ENCODE peak calls at places on chromosomes 11 and 22, in five cellular contexts. One of them, this sample, is unnamed.

GRCh38 chr11:128394436-128395089 is 192.8 kb downstream of the ETS1 start:
- DNase-seq in left lobe of liver: no peak
- DNase-seq in activated CD8-positive, alpha-beta memory T cell treated with anti-CD3 and anti-CD28 coated beads for 4 hours: no peak
- DNase-seq in choroid plexus epithelial cell: peak
- DNase-seq in anterior cingulate cortex: no peak
- DNase-seq in this sample: no peak

GRCh38 chr22:40512426-40513136 is 123.9 kb downstream of the MRTFA start:
- DNase-seq in choroid plexus epithelial cell: peak
- DNase-seq in activated CD8-positive, alpha-beta memory T cell treated with anti-CD3 and anti-CD28 coated beads for 4 hours: no peak
- DNase-seq in anterior cingulate cortex: no peak
- DNase-seq in left lobe of liver: no peak
- DNase-seq in this sample: no peak

GRCh38 chr22:42939941-42940653 is 74.9 kb downstream of the PACSIN2 start:
- DNase-seq in anterior cingulate cortex: no peak
- DNase-seq in left lobe of liver: no peak
- DNase-seq in activated CD8-positive, alpha-beta memory T cell treated with anti-CD3 and anti-CD28 coated beads for 4 hours: no peak
- DNase-seq in choroid plexus epithelial cell: peak
- DNase-seq in this sample: no peak

GRCh38 chr11:86551286-86551685 is 121.1 kb downstream of the ME3 start:
- DNase-seq in activated CD8-positive, alpha-beta memory T cell treated with anti-CD3 and anti-CD28 coated beads for 4 hours: no peak
- DNase-seq in left lobe of liver: no peak
- DNase-seq in choroid plexus epithelial cell: peak
- DNase-seq in anterior cingulate cortex: no peak
- DNase-seq in this sample: no peak

GRCh38 chr11:125082611-125083311 is 19.7 kb downstream of the SLC37A2 start:
- DNase-seq in choroid plexus epithelial cell: peak
- DNase-seq in left lobe of liver: no peak
- DNase-seq in anterior cingulate cortex: no peak
- DNase-seq in activated CD8-positive, alpha-beta memory T cell treated with anti-CD3 and anti-CD28 coated beads for 4 hours: no peak
- DNase-seq in this sample: no peak

GRCh38 chr11:117882539-117882938 is 6.1 kb upstream of the FXYD6 start:
- DNase-seq in activated CD8-positive, alpha-beta memory T cell treated with anti-CD3 and anti-CD28 coated beads for 4 hours: no peak
- DNase-seq in left lobe of liver: no peak
- DNase-seq in anterior cingulate cortex: no peak
- DNase-seq in choroid plexus epithelial cell: no peak
- DNase-seq in this sample: peak

GRCh38 chr11:30960387-30960992 is 374.3 kb upstream of the MPPED2 start:
- DNase-seq in choroid plexus epithelial cell: peak
- DNase-seq in left lobe of liver: no peak
- DNase-seq in anterior cingulate cortex: no peak
- DNase-seq in activated CD8-positive, alpha-beta memory T cell treated with anti-CD3 and anti-CD28 coated beads for 4 hours: no peak
- DNase-seq in this sample: no peak

GRCh38 chr22:50502628-50503474 is 4.7 kb downstream of the LMF2 start:
- DNase-seq in choroid plexus epithelial cell: no peak
- DNase-seq in activated CD8-positive, alpha-beta memory T cell treated with anti-CD3 and anti-CD28 coated beads for 4 hours: no peak
- DNase-seq in left lobe of liver: no peak
- DNase-seq in anterior cingulate cortex: no peak
- DNase-seq in this sample: no peak

GRCh38 chr11:69394234-69394891 is 87.1 kb upstream of the LINC01488 start:
- DNase-seq in left lobe of liver: no peak
- DNase-seq in activated CD8-positive, alpha-beta memory T cell treated with anti-CD3 and anti-CD28 coated beads for 4 hours: no peak
- DNase-seq in choroid plexus epithelial cell: no peak
- DNase-seq in anterior cingulate cortex: no peak
- DNase-seq in this sample: no peak

GRCh38 chr22:30627480-30627879 is 8.1 kb upstream of the SLC35E4 start:
- DNase-seq in activated CD8-positive, alpha-beta memory T cell treated with anti-CD3 and anti-CD28 coated beads for 4 hours: no peak
- DNase-seq in choroid plexus epithelial cell: no peak
- DNase-seq in left lobe of liver: no peak
- DNase-seq in anterior cingulate cortex: no peak
- DNase-seq in this sample: no peak

GRCh38 chr22:39994046-39994565 is 648 bp upstream of the FAM83F start:
- DNase-seq in anterior cingulate cortex: no peak
- DNase-seq in activated CD8-positive, alpha-beta memory T cell treated with anti-CD3 and anti-CD28 coated beads for 4 hours: peak
- DNase-seq in choroid plexus epithelial cell: no peak
- DNase-seq in left lobe of liver: no peak
- DNase-seq in this sample: no peak

GRCh38 chr11:5380740-5381342 is 2.8 kb upstream of the OR51M1 start:
- DNase-seq in choroid plexus epithelial cell: peak
- DNase-seq in anterior cingulate cortex: peak
- DNase-seq in left lobe of liver: peak
- DNase-seq in activated CD8-positive, alpha-beta memory T cell treated with anti-CD3 and anti-CD28 coated beads for 4 hours: no peak
- DNase-seq in this sample: no peak

GRCh38 chr11:122440783-122441701 is 214.5 kb upstream of the UBASH3B start:
- DNase-seq in left lobe of liver: peak
- DNase-seq in choroid plexus epithelial cell: peak
- DNase-seq in anterior cingulate cortex: no peak
- DNase-seq in activated CD8-positive, alpha-beta memory T cell treated with anti-CD3 and anti-CD28 coated beads for 4 hours: no peak
- DNase-seq in this sample: no peak

GRCh38 chr22:42758929-42759629 is 38.4 kb upstream of the A4GALT start:
- DNase-seq in left lobe of liver: no peak
- DNase-seq in choroid plexus epithelial cell: peak
- DNase-seq in activated CD8-positive, alpha-beta memory T cell treated with anti-CD3 and anti-CD28 coated beads for 4 hours: no peak
- DNase-seq in anterior cingulate cortex: no peak
- DNase-seq in this sample: no peak

GRCh38 chr11:4884341-4884740 is 2.6 kb downstream of the OR51T1 start:
- DNase-seq in activated CD8-positive, alpha-beta memory T cell treated with anti-CD3 and anti-CD28 coated beads for 4 hours: no peak
- DNase-seq in left lobe of liver: no peak
- DNase-seq in choroid plexus epithelial cell: no peak
- DNase-seq in anterior cingulate cortex: no peak
- DNase-seq in this sample: no peak

GRCh38 chr22:44159811-44160210 is 20.9 kb upstream of the PARVG start:
- DNase-seq in anterior cingulate cortex: no peak
- DNase-seq in activated CD8-positive, alpha-beta memory T cell treated with anti-CD3 and anti-CD28 coated beads for 4 hours: no peak
- DNase-seq in left lobe of liver: no peak
- DNase-seq in choroid plexus epithelial cell: no peak
- DNase-seq in this sample: no peak

GRCh38 chr22:40728731-40729189 is 49.5 kb downstream of the MCHR1 start:
- DNase-seq in activated CD8-positive, alpha-beta memory T cell treated with anti-CD3 and anti-CD28 coated beads for 4 hours: peak
- DNase-seq in choroid plexus epithelial cell: peak
- DNase-seq in left lobe of liver: no peak
- DNase-seq in anterior cingulate cortex: no peak
- DNase-seq in this sample: no peak

GRCh38 chr11:35256296-35256695 is 117.3 kb downstream of the CD44 start:
- DNase-seq in activated CD8-positive, alpha-beta memory T cell treated with anti-CD3 and anti-CD28 coated beads for 4 hours: no peak
- DNase-seq in left lobe of liver: no peak
- DNase-seq in choroid plexus epithelial cell: no peak
- DNase-seq in anterior cingulate cortex: no peak
- DNase-seq in this sample: no peak

GRCh38 chr11:69887841-69888670 is 68.8 kb upstream of the FGF3 start:
- DNase-seq in left lobe of liver: no peak
- DNase-seq in anterior cingulate cortex: no peak
- DNase-seq in activated CD8-positive, alpha-beta memory T cell treated with anti-CD3 and anti-CD28 coated beads for 4 hours: no peak
- DNase-seq in choroid plexus epithelial cell: no peak
- DNase-seq in this sample: no peak

GRCh38 chr11:68855205-68855978 is 13.7 kb upstream of the CPT1A start:
- DNase-seq in left lobe of liver: no peak
- DNase-seq in anterior cingulate cortex: no peak
- DNase-seq in choroid plexus epithelial cell: peak
- DNase-seq in activated CD8-positive, alpha-beta memory T cell treated with anti-CD3 and anti-CD28 coated beads for 4 hours: no peak
- DNase-seq in this sample: no peak

GRCh38 chr11:69463181-69463891 is 18.1 kb upstream of the LINC01488 start:
- DNase-seq in left lobe of liver: no peak
- DNase-seq in anterior cingulate cortex: no peak
- DNase-seq in choroid plexus epithelial cell: peak
- DNase-seq in activated CD8-positive, alpha-beta memory T cell treated with anti-CD3 and anti-CD28 coated beads for 4 hours: no peak
- DNase-seq in this sample: no peak

GRCh38 chr22:45192701-45193187 is 29.0 kb downstream of the NUP50 start:
- DNase-seq in activated CD8-positive, alpha-beta memory T cell treated with anti-CD3 and anti-CD28 coated beads for 4 hours: no peak
- DNase-seq in choroid plexus epithelial cell: no peak
- DNase-seq in anterior cingulate cortex: no peak
- DNase-seq in left lobe of liver: no peak
- DNase-seq in this sample: no peak

GRCh38 chr11:124762624-124763155 is 600 bp upstream of the ESAM start:
- DNase-seq in activated CD8-positive, alpha-beta memory T cell treated with anti-CD3 and anti-CD28 coated beads for 4 hours: no peak
- DNase-seq in choroid plexus epithelial cell: no peak
- DNase-seq in left lobe of liver: no peak
- DNase-seq in anterior cingulate cortex: no peak
- DNase-seq in this sample: no peak

GRCh38 chr11:134334796-134335571 is 3.2 kb downstream of the GLB1L2 start:
- DNase-seq in choroid plexus epithelial cell: no peak
- DNase-seq in anterior cingulate cortex: no peak
- DNase-seq in activated CD8-positive, alpha-beta memory T cell treated with anti-CD3 and anti-CD28 coated beads for 4 hours: no peak
- DNase-seq in left lobe of liver: no peak
- DNase-seq in this sample: no peak

GRCh38 chr11:1834791-1835670 is at the start of gene SYT8:
- DNase-seq in anterior cingulate cortex: no peak
- DNase-seq in activated CD8-positive, alpha-beta memory T cell treated with anti-CD3 and anti-CD28 coated beads for 4 hours: no peak
- DNase-seq in left lobe of liver: no peak
- DNase-seq in choroid plexus epithelial cell: no peak
- DNase-seq in this sample: no peak

This sample was measured in type B pancreatic cell.